ENCODE peak calls at places on chromosomes 12 and 14, in four cellular contexts. B is HCT116, Q is cardiac muscle cell, Z is GM23248. U is an unnamed sample. For H3K9me3, H3K36me3 and H3K4me1, the result is how much of the 10 kb centered on the place peaks cover.

GRCh38 chr12:49909826-49910225 is 6.1 kb upstream of the FAIM2 start:
- DNase-seq in B (peak), Q (peak), Z (no peak), U (peak)

GRCh38 chr12:14769837-14770494 is 33.3 kb downstream of the WBP11 start:
- DNase-seq in B (peak), Q (peak), Z (peak), U (peak)

GRCh38 chr12:90510948-90511347 is 444.0 kb downstream of the CCER1 start:
- DNase-seq in B (no peak), Q (no peak), Z (peak), U (no peak)

GRCh38 chr12:4251228-4251891 is 22.2 kb upstream of the CCND2 start:
- DNase-seq in B (no peak), Q (no peak), Z (no peak), U (no peak)

GRCh38 chr12:47307680-47308399 is 228.1 kb upstream of the AMIGO2 start:
- DNase-seq in B (peak), Q (peak), Z (peak), U (no peak)

GRCh38 chr14:36664322-36665193 is 2.9 kb downstream of the PAX9 start:
- DNase-seq in B (no peak), Q (no peak), Z (no peak), U (no peak)

GRCh38 chr14:21915814-21916213 is 242.2 kb upstream of the OR4E1 start:
- DNase-seq in B (no peak), Q (peak), Z (no peak), U (no peak)

GRCh38 chr12:108257610-108258106 is 81.5 kb downstream of the CMKLR1 start:
- DNase-seq in B (no peak), Q (no peak), Z (no peak), U (no peak)

GRCh38 chr14:35405304-35405996 is 901 bp upstream of the NFKBIA start:
- DNase-seq in B (no peak), Q (no peak), Z (peak), U (no peak)

GRCh38 chr14:65096323-65097089 is 5.8 kb downstream of the MAX start:
- DNase-seq in B (no peak), Q (peak), Z (peak), U (no peak)

GRCh38 chr12:78418919-78419318 is 445.7 kb upstream of the SYT1 start:
- DNase-seq in B (no peak), Q (no peak), Z (no peak), U (no peak)

GRCh38 chr14:105180598-105181528 is at the start of gene NUDT14:
- DNase-seq in B (peak), Q (peak), Z (peak), U (peak)

GRCh38 chr14:76376878-76377523 is 1.1 kb downstream of the ESRRB start:
- DNase-seq in B (no peak), Q (no peak), Z (no peak), U (no peak)

GRCh38 chr14:21096889-21097615 is 1.4 kb downstream of the ZNF219 start:
- DNase-seq in B (no peak), Q (no peak), Z (no peak), U (no peak)

GRCh38 chr14:66965831-66966230 is 223.4 kb upstream of the GARIN2 start:
- DNase-seq in B (no peak), Q (no peak), Z (peak), U (no peak)

GRCh38 chr14:78164226-78164853 is 5.8 kb upstream of the NRXN3 start:
- DNase-seq in B (peak), Q (no peak), Z (peak), U (no peak)

GRCh38 chr14:67438969-67439368 is 27.0 kb upstream of the PLEK2 start:
- DNase-seq in B (no peak), Q (no peak), Z (no peak), U (no peak)

GRCh38 chr12:109927622-109928021 is 27.5 kb downstream of the TCHP start:
- DNase-seq in B (peak), Q (peak), Z (peak), U (peak)

GRCh38 chr12:124621296-124621660 is 53.9 kb upstream of the NCOR2 start:
- DNase-seq in B (no peak), Q (peak), Z (peak), U (no peak)

GRCh38 chr12:120736404-120737331 is 11.0 kb downstream of the ACADS start:
- DNase-seq in B (no peak), Q (no peak), Z (no peak), U (no peak)

GRCh38 chr14:20434701-20435453 is 1.1 kb downstream of the KLHL33 start:
- DNase-seq in B (no peak), Q (peak), Z (no peak), U (no peak)

GRCh38 chr14:83923836-83924235 is 1606.1 kb upstream of the FLRT2 start:
- DNase-seq in B (no peak), Q (no peak), Z (no peak), U (peak)

GRCh38 chr14:83924259-83924658 is 1605.7 kb upstream of the FLRT2 start:
- DNase-seq in B (no peak), Q (no peak), Z (no peak), U (no peak)
- H3K9me3 ChIP-seq in B (under half), Q (under half), Z (under half), U (under half)

DNA sequence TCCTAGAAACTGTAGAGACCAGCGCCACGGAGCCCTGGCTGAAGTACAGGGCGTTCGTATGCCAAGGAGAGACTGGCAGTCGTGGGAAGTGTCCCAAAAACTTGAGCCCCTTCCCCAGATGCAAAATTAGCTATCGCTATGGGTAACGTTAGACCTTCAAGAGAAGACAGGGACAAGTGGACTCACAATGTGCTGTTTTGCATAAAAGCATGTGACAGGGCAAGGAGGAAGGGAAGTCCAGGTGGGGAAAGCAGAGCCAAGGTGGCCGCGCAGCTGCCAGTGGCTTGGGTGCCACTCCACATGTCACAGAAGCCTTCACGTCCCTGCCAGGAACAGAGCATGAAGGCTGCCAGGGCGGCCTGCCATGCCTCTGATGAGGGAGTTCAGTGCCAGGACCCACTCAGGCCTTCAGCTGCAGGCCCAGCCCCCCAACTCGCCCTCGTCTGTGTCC is 61.2 kb upstream of the DYNC1H1 start:
- DNase-seq in B (no peak), Q (no peak), Z (no peak), U (no peak)
- H3K36me3 ChIP-seq in B (under half), Q (half or more), Z (under half), U (half or more)

GRCh38 chr12:106067606-106068205 is 71.0 kb downstream of the NUAK1 start:
- DNase-seq in B (no peak), Q (no peak), Z (no peak), U (no peak)

GRCh38 chr12:106066726-106067325 is 71.9 kb downstream of the NUAK1 start:
- DNase-seq in B (no peak), Q (no peak), Z (no peak), U (no peak)

GRCh38 chr12:106066051-106066705 is 72.6 kb downstream of the NUAK1 start:
- DNase-seq in B (no peak), Q (no peak), Z (no peak), U (no peak)

GRCh38 chr12:106070147-106070546 is 68.6 kb downstream of the NUAK1 start:
- DNase-seq in B (no peak), Q (no peak), Z (no peak), U (no peak)

GRCh38 chr12:106068296-106068695 is 70.5 kb downstream of the NUAK1 start:
- DNase-seq in B (no peak), Q (no peak), Z (no peak), U (no peak)
- H3K4me1 ChIP-seq in B (under half), Q (under half), Z (under half), U (under half)

GRCh38 chr12:34599530-34600513 is 577.5 kb downstream of the ALG10 start:
- DNase-seq in B (no peak), Q (no peak), Z (no peak), U (no peak)
- H3K9me3 ChIP-seq in B (under half), Q (under half), Z (under half), U (under half)

DNA sequence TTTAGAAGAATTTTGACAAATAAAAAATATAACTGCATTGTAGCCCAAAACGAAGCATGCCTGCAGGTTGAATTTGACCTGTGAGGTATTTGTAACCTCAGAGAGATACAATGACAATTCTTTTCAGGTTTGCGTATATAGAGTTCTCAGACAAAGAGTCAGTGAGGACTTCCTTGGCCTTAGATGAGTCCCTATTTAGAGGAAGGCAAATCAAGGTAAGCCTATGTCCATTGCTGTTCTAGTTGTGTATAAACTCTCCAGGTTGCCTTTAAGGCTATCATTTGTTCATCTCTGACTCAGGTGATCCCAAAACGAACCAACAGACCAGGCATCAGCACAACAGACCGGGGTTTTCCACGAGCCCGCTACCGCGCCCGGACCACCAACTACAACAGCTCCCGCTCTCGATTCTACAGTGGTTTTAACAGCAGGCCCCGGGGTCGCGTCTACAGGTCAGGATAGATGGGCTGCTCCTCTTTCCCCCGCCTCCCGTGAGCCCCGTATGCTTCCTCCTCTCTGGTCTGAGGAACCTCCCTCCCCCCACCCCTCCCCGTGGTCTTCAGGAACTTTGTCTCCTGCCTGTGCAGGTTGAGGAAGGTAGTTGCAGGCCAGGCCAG is 2.7 kb downstream of the PABPN1 start:
- DNase-seq in B (no peak), Q (no peak), Z (no peak), U (no peak)
- H3K36me3 ChIP-seq in B (under half), Q (under half), Z (under half), U (under half)

GRCh38 chr14:68956728-68957127 is 22.4 kb downstream of the ACTN1 start:
- DNase-seq in B (no peak), Q (no peak), Z (peak), U (no peak)
- H3K4me1 ChIP-seq in B (under half), Q (under half), Z (half or more), U (under half)

U was measured in HAP-1.